ENCODE peak calls at places on chromosomes 1 and 21, in eight cellular contexts. C is kidney, X is A549, N is SK-N-SH, O is fibroblast of lung, Z is upper lobe of left lung, Q is small intestine, F is ovary. E is an unnamed sample. For H3K4me1, the result is how much of the 10 kb centered on the place peaks cover.

GRCh38 chr1:153616144-153616884 is at the start of gene S100A14:
- DNase-seq in O (no peak), Q (peak), X (no peak), Z (peak), N (no peak), F (no peak), C (peak), E (no peak)

GRCh38 chr1:23556661-23557470 is 2.4 kb downstream of the ID3 start:
- DNase-seq in O (peak), C (no peak), Q (peak), X (peak), Z (no peak), F (no peak), N (no peak), E (no peak)

GRCh38 chr1:174445817-174446216 is 1.9 kb upstream of the GPR52 start:
- DNase-seq in Q (no peak), X (no peak), C (no peak), F (no peak), O (peak), N (no peak), Z (no peak), E (no peak)

GRCh38 chr1:154730251-154730650 is 122.3 kb upstream of the ADAR start:
- DNase-seq in O (peak), C (no peak), Z (no peak), X (peak), Q (peak), F (no peak), N (no peak), E (no peak)

GRCh38 chr1:15756143-15757015 is 2.2 kb upstream of the FBLIM1 start:
- DNase-seq in Q (peak), O (no peak), N (no peak), C (no peak), F (no peak), Z (no peak), X (no peak), E (no peak)

GRCh38 chr1:230120949-230121381 is 53.9 kb downstream of the GALNT2 start:
- DNase-seq in N (peak), C (no peak), O (no peak), X (peak), F (no peak), Z (no peak), Q (peak), E (no peak)

GRCh38 chr1:201142854-201143725 is 11.2 kb downstream of the TMEM9 start:
- DNase-seq in Z (no peak), N (no peak), Q (no peak), O (no peak), C (peak), F (peak), X (no peak), E (no peak)

GRCh38 chr1:150981805-150982712 is at the start of gene ANXA9:
- DNase-seq in C (no peak), O (no peak), Q (peak), N (no peak), X (no peak), F (no peak), Z (peak), E (no peak)

GRCh38 chr1:46153228-46153627 is 20.8 kb upstream of the PIK3R3 start:
- DNase-seq in C (no peak), Q (no peak), X (no peak), Z (no peak), N (no peak), O (peak), F (no peak), E (no peak)

GRCh38 chr1:30933874-30934252 is 25.3 kb upstream of the SDC3 start:
- DNase-seq in C (no peak), X (peak), F (no peak), Q (no peak), Z (no peak), O (peak), N (no peak), E (no peak)

GRCh38 chr21:37546949-37547614 is 180.5 kb downstream of the DYRK1A start:
- DNase-seq in Z (no peak), F (no peak), C (no peak), Q (no peak), X (no peak), N (no peak), O (peak), E (no peak)

GRCh38 chr1:185388815-185389214 is 71.8 kb upstream of the IVNS1ABP start:
- DNase-seq in F (no peak), O (no peak), Q (no peak), C (no peak), N (no peak), Z (no peak), X (no peak), E (no peak)

GRCh38 chr21:43866233-43866632 is 1.2 kb downstream of the AGPAT3 start:
- DNase-seq in Z (peak), F (peak), N (peak), C (no peak), Q (peak), O (peak), X (no peak), E (no peak)

GRCh38 chr1:46134660-46135331 is 2.4 kb upstream of the PIK3R3 start:
- DNase-seq in O (peak), Q (no peak), X (peak), F (no peak), Z (peak), C (no peak), N (no peak), E (no peak)

GRCh38 chr1:172778461-172779455 is 119.9 kb downstream of the FASLG start:
- DNase-seq in O (no peak), Q (peak), N (peak), Z (no peak), F (no peak), X (no peak), C (no peak), E (no peak)

DNA sequence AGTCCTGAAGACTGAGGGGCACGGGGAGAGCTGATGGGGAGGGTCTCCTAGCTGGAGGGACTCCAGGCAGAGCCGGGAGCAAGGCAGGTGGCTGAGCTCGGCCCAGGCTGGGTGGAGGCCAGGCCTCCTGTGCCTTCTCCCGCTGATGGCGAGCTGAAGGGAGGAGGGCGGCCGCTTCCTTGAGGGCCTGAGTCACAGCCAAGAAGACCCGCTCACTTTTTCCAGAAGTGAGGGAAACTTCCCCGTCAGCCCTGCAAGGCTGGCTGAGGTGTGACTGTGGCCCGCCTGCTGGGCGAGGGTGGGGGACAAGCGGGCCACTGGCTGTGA is 1.7 kb upstream of the VWA1 start:
- DNase-seq in Z (peak), Q (no peak), X (no peak), F (peak), N (peak), C (peak), O (peak), E (peak)
- H3K4me1 ChIP-seq in Z (half or more), Q (under half), X (half or more), F (half or more), N (under half), C (under half), O (under half), E (under half)

DNA sequence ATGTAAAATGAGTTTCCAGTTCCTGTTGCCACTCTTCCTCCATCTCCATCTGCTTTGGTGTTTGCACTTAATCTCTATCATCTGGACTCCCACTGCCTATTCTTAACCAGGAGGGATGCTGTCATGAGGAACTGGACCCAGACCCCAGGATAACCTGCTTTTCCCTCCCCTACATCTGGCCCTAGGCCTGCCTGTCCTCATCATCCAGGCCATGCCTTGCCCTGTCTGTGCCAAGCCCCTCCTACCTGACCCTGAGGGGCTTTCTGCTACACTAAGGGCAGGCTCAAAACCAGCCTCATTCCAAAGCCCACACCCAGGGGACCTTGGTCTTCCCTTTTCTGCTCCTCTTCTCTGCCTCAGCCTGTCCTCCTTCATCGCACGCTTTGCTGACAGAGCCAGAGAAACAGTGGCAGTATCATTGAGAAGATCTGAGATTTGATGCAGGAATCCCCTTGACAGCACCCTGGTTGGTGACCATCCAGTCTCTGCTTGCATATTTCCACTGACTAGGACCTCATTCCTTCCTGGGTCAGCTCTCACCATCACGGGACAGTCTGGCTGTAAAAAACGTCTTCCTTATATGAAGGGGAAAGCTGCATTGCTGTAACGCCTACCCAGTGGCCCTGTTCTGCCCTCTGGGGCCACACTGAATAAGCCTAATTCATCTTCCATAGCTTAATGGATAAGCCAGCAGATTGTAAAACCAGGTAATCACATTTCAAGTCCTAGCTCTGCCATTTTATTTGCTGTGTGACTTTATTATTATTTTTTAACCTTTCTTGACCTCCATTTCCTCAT is 38.8 kb downstream of the PLXNA2 start:
- DNase-seq in C (no peak), X (no peak), N (peak), O (no peak), F (no peak), Q (no peak), Z (no peak), E (no peak)
- H3K4me1 ChIP-seq in C (under half), X (under half), N (under half), O (under half), F (under half), Q (under half), Z (half or more), E (half or more)

GRCh38 chr1:85575363-85575995 is 5.1 kb upstream of the CCN1 start:
- DNase-seq in F (no peak), C (no peak), N (no peak), O (no peak), Z (no peak), X (no peak), Q (no peak), E (no peak)
- H3K4me1 ChIP-seq in F (under half), C (under half), N (under half), O (under half), Z (under half), X (half or more), Q (under half), E (under half)

DNA sequence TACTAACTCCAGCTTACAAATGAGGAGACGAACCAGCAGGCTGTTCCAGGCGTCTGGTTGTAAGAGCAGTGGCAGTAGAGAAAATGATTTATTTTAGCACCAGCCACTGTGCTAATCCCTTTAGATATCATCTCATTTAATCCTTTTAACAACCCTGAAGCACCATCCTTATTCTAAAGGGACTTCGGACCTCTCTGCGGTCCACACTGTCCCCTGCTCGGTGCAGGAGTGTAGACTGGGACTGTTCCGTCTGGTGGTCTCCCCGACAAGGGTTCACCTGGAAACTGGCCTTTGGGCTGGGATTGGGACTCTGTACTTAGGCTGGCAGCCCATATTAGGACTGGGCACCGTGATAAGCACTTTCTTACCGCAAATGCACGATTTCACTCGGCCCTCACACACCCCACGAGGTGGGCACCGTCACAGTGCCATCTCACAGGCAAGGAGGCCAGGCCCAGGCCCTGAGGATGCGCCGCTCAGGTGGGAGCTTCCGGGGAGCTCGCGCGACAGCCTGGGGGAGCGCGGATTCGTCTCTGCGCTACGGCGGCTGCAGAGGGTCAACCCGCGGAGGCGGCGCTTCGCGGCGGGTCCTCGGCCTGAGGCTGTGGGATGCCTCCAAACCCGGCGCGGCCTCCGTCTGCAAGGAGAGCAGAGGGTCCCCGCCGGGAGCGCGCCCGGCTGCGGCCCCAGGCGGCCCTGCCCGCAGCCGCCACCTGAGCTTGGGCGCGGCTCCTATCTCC is 45.2 kb downstream of the ATP1A1 start:
- DNase-seq in Q (peak), O (peak), X (peak), N (peak), F (peak), Z (peak), C (peak), E (peak)
- H3K4me1 ChIP-seq in Q (under half), O (under half), X (under half), N (under half), F (under half), Z (under half), C (under half), E (under half)

DNA sequence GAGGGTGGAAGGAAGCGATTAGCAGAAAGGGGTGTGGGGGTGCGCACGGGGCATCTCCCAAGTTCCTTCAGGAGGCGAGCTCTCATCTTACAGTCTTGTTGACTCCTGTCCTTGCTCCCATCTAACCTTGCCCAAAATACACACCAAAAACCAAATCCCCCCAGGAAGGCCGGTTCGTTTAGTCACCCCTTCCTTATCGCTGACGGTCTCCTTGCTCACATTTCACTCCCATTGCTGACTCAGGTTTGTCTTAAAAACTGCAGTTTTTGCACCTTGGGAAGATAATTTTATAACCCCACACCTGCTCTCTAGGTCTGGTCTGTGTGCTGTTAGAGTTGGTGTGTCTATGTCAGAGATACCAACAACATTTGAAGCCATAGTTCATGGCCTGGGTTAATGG is 68.1 kb upstream of the F3 start:
- DNase-seq in Z (no peak), F (no peak), Q (no peak), C (no peak), O (no peak), X (no peak), N (no peak), E (no peak)
- H3K4me1 ChIP-seq in Z (under half), F (under half), Q (under half), C (under half), O (under half), X (under half), N (under half), E (under half)

GRCh38 chr1:13706058-13706457 is 6.1 kb downstream of the PRDM2 start:
- DNase-seq in C (no peak), Q (no peak), X (no peak), F (no peak), O (no peak), N (no peak), Z (no peak), E (no peak)
- H3K4me1 ChIP-seq in C (under half), Q (under half), X (under half), F (under half), O (under half), N (under half), Z (under half), E (under half)

GRCh38 chr21:45601551-45601950 is 42.0 kb upstream of the PCBP3 start:
- DNase-seq in C (peak), X (no peak), N (no peak), Q (no peak), Z (no peak), O (no peak), F (no peak), E (no peak)
- H3K4me1 ChIP-seq in C (under half), X (under half), N (under half), Q (under half), Z (under half), O (under half), F (under half), E (under half)

GRCh38 chr1:6822530-6823359 is 37.5 kb downstream of the CAMTA1 start:
- DNase-seq in X (no peak), Q (peak), Z (peak), C (no peak), F (no peak), O (no peak), N (no peak), E (no peak)
- H3K4me1 ChIP-seq in X (half or more), Q (under half), Z (under half), C (under half), F (under half), O (under half), N (under half), E (half or more)

GRCh38 chr1:64515427-64515826 is 45.5 kb downstream of the CACHD1 start:
- DNase-seq in F (peak), X (no peak), C (no peak), O (peak), N (no peak), Q (peak), Z (peak), E (peak)
- H3K4me1 ChIP-seq in F (under half), X (under half), C (under half), O (under half), N (under half), Q (under half), Z (half or more), E (under half)

DNA sequence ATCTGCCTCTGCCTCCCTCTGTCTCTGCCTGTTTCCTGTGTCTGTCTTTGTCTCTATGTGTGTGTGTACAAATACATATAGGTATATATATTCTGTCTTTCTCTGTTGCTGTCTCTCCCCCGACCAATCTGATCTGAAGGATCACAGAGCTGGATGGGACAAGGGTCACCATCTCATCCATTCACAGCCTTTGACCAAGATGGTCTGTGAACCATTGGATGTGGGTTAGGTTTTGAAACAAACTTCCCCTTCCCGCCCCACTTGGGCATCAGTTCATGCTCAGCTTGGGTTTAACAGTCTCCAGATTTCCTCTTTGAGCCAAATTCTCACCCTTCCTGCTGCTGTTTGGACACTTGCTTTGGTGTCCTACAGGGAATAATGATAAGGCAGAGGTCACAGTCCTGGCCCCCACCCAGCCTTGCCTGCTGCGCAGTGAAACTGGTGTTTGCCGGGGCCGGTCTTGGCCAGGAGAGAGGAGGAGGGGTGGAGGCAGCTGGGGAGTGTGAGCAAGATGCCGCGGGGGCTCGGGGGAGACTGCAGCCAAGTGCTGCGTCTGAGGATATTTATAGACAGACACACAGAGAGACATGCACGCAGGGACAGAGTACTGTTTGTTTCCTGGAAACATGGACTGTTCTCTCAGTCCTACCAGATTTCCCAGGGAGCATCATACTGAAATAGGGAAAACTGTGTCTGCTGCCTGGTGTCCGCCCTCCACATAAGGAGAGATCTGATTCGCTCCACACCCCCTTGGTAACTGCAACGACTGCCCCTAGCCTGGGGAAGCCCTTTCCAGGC is 27.0 kb upstream of the BTG2 start:
- DNase-seq in Q (no peak), O (peak), C (peak), F (peak), X (no peak), Z (peak), N (peak), E (peak)
- H3K4me1 ChIP-seq in Q (under half), O (under half), C (under half), F (under half), X (under half), Z (under half), N (under half), E (under half)